ENCODE peak calls at places on chromosome 9, in seven cellular contexts. X is effector memory CD4-positive, alpha-beta T cell; J is IMR-90; U is pons; Y is sigmoid colon; P is osteocyte; S is T-helper 2 cell. L is an unnamed sample.

GRCh38 chr9:14532716-14533115 is 160.5 kb downstream of the ZDHHC21 start:
- DNase-seq in U (no peak), J (no peak), S (no peak), P (no peak), X (no peak), Y (no peak), L (peak)

GRCh38 chr9:2241461-2241874 is 226.3 kb downstream of the SMARCA2 start:
- DNase-seq in Y (no peak), U (peak), S (no peak), X (no peak), P (peak), J (peak), L (no peak)

GRCh38 chr9:118577121-118577520 is 792.1 kb downstream of the BRINP1 start:
- DNase-seq in U (no peak), S (no peak), P (no peak), J (no peak), Y (no peak), X (no peak), L (peak)

GRCh38 chr9:99135498-99135897 is 30.6 kb downstream of the TGFBR1 start:
- DNase-seq in P (no peak), U (no peak), X (no peak), Y (no peak), S (no peak), J (no peak), L (no peak)

GRCh38 chr9:129958771-129959170 is 84.2 kb downstream of the FNBP1 start:
- DNase-seq in X (no peak), J (no peak), U (no peak), Y (no peak), S (no peak), P (no peak), L (no peak)

GRCh38 chr9:27394154-27394825 is 97.3 kb upstream of the EQTN start:
- DNase-seq in J (no peak), U (peak), X (no peak), S (no peak), Y (no peak), P (no peak), L (peak)

GRCh38 chr9:121612511-121612998 is 38.9 kb upstream of the DAB2IP start:
- DNase-seq in Y (peak), X (no peak), U (no peak), J (no peak), P (no peak), S (no peak), L (no peak)

GRCh38 chr9:4175846-4176245 is 124.0 kb downstream of the GLIS3 start:
- DNase-seq in S (no peak), P (no peak), X (no peak), Y (no peak), J (peak), U (no peak), L (no peak)

L was measured in PC-3.